ENCODE peak calls at places on chromosomes 2 and 18, in five cellular contexts. One of them, this sample, is unnamed.

GRCh38 chr2:32836961-32837360 is 109.8 kb upstream of the LTBP1 start:
- DNase-seq in neuronal stem cell: no peak
- DNase-seq in aorta: no peak
- DNase-seq in lower lobe of right lung: no peak
- DNase-seq in left ventricle myocardium inferior: no peak
- DNase-seq in this sample: no peak

GRCh38 chr2:2180446-2180845 is 150.6 kb downstream of the MYT1L start:
- DNase-seq in neuronal stem cell: no peak
- DNase-seq in lower lobe of right lung: no peak
- DNase-seq in left ventricle myocardium inferior: no peak
- DNase-seq in aorta: no peak
- DNase-seq in this sample: no peak

GRCh38 chr2:27322301-27322765 is 564 bp downstream of the MPV17 start:
- DNase-seq in neuronal stem cell: no peak
- DNase-seq in lower lobe of right lung: peak; percentile 60
- DNase-seq in left ventricle myocardium inferior: no peak
- DNase-seq in aorta: no peak
- DNase-seq in this sample: no peak

GRCh38 chr2:17249249-17249648 is 269.0 kb downstream of the RAD51AP2 start:
- DNase-seq in aorta: no peak
- DNase-seq in neuronal stem cell: no peak
- DNase-seq in left ventricle myocardium inferior: no peak
- DNase-seq in lower lobe of right lung: no peak
- DNase-seq in this sample: no peak

GRCh38 chr2:33526132-33526531 is 49.7 kb downstream of the RASGRP3 start:
- DNase-seq in left ventricle myocardium inferior: no peak
- DNase-seq in neuronal stem cell: no peak
- DNase-seq in lower lobe of right lung: no peak
- DNase-seq in aorta: no peak
- DNase-seq in this sample: no peak

GRCh38 chr2:25567406-25567805 is 106.0 kb downstream of the DTNB start:
- DNase-seq in lower lobe of right lung: no peak
- DNase-seq in neuronal stem cell: no peak
- DNase-seq in left ventricle myocardium inferior: no peak
- DNase-seq in aorta: no peak
- DNase-seq in this sample: no peak

GRCh38 chr2:99388892-99389291 is 51.7 kb downstream of the EIF5B start:
- DNase-seq in lower lobe of right lung: no peak
- DNase-seq in left ventricle myocardium inferior: no peak
- DNase-seq in neuronal stem cell: no peak
- DNase-seq in aorta: no peak
- DNase-seq in this sample: no peak

GRCh38 chr2:196105956-196106355 is 37.3 kb upstream of the DNAH7 start:
- DNase-seq in neuronal stem cell: no peak
- DNase-seq in lower lobe of right lung: no peak
- DNase-seq in aorta: no peak
- DNase-seq in left ventricle myocardium inferior: no peak
- DNase-seq in this sample: no peak

GRCh38 chr2:212940816-212941215 is 210.6 kb downstream of the IKZF2 start:
- DNase-seq in aorta: no peak
- DNase-seq in lower lobe of right lung: no peak
- DNase-seq in left ventricle myocardium inferior: peak; percentile 15
- DNase-seq in neuronal stem cell: peak; percentile 58
- DNase-seq in this sample: no peak

GRCh38 chr2:9972621-9973445 is 21.3 kb downstream of the GRHL1 start:
- DNase-seq in neuronal stem cell: no peak
- DNase-seq in aorta: no peak
- DNase-seq in left ventricle myocardium inferior: no peak
- DNase-seq in lower lobe of right lung: no peak
- DNase-seq in this sample: no peak

GRCh38 chr2:190668892-190669291 is 20.0 kb downstream of the NAB1 start:
- DNase-seq in neuronal stem cell: no peak
- DNase-seq in lower lobe of right lung: no peak
- DNase-seq in aorta: no peak
- DNase-seq in left ventricle myocardium inferior: no peak
- DNase-seq in this sample: no peak

GRCh38 chr2:28588231-28588725 is 92.4 kb downstream of the PLB1 start:
- DNase-seq in neuronal stem cell: no peak
- DNase-seq in aorta: no peak
- DNase-seq in lower lobe of right lung: no peak
- DNase-seq in left ventricle myocardium inferior: no peak
- DNase-seq in this sample: no peak

GRCh38 chr2:223270538-223270937 is 218.5 kb downstream of the KCNE4 start:
- DNase-seq in lower lobe of right lung: no peak
- DNase-seq in neuronal stem cell: no peak
- DNase-seq in left ventricle myocardium inferior: no peak
- DNase-seq in aorta: no peak
- DNase-seq in this sample: no peak

GRCh38 chr2:46198164-46198883 is 98.9 kb upstream of the EPAS1 start:
- DNase-seq in neuronal stem cell: no peak
- DNase-seq in lower lobe of right lung: no peak
- DNase-seq in left ventricle myocardium inferior: no peak
- DNase-seq in aorta: no peak
- DNase-seq in this sample: peak; percentile 54

GRCh38 chr2:230927711-230928341 is 2.8 kb upstream of the GPR55 start:
- DNase-seq in lower lobe of right lung: peak; percentile 35
- DNase-seq in neuronal stem cell: no peak
- DNase-seq in aorta: peak; percentile 65
- DNase-seq in left ventricle myocardium inferior: no peak
- DNase-seq in this sample: no peak

GRCh38 chr2:235170016-235170415 is 218.2 kb downstream of the SH3BP4 start:
- DNase-seq in aorta: no peak
- DNase-seq in neuronal stem cell: no peak
- DNase-seq in lower lobe of right lung: no peak
- DNase-seq in left ventricle myocardium inferior: no peak
- DNase-seq in this sample: no peak

GRCh38 chr18:3877678-3878077 is 427.7 kb downstream of the TGIF1 start:
- DNase-seq in neuronal stem cell: no peak
- DNase-seq in lower lobe of right lung: no peak
- DNase-seq in left ventricle myocardium inferior: no peak
- DNase-seq in aorta: no peak
- DNase-seq in this sample: no peak

GRCh38 chr2:166375736-166376487 is at the start of gene SCN9A:
- DNase-seq in aorta: peak; percentile 91
- DNase-seq in left ventricle myocardium inferior: peak; percentile 74
- DNase-seq in lower lobe of right lung: peak; percentile 88
- DNase-seq in neuronal stem cell: peak; percentile 82
- DNase-seq in this sample: peak; percentile 62

GRCh38 chr18:55318864-55319516 is 269.0 kb downstream of the TCF4 start:
- DNase-seq in aorta: no peak
- DNase-seq in neuronal stem cell: no peak
- DNase-seq in lower lobe of right lung: no peak
- DNase-seq in left ventricle myocardium inferior: no peak
- DNase-seq in this sample: no peak

GRCh38 chr18:58212274-58212673 is 168.2 kb downstream of the NEDD4L start:
- DNase-seq in neuronal stem cell: no peak
- DNase-seq in lower lobe of right lung: no peak
- DNase-seq in aorta: no peak
- DNase-seq in left ventricle myocardium inferior: no peak
- DNase-seq in this sample: no peak

GRCh38 chr2:223465793-223466192 is 136.4 kb downstream of the SCG2 start:
- DNase-seq in neuronal stem cell: no peak
- DNase-seq in aorta: peak; percentile 90
- DNase-seq in lower lobe of right lung: peak; percentile 71
- DNase-seq in left ventricle myocardium inferior: peak; percentile 76
- DNase-seq in this sample: peak; percentile 96

GRCh38 chr2:6772366-6772710 is 93.4 kb downstream of the CMPK2 start:
- DNase-seq in neuronal stem cell: peak; percentile 17
- DNase-seq in left ventricle myocardium inferior: no peak
- DNase-seq in lower lobe of right lung: no peak
- DNase-seq in aorta: no peak
- DNase-seq in this sample: no peak

GRCh38 chr2:233838251-233838650 is 16.1 kb downstream of the HJURP start:
- DNase-seq in lower lobe of right lung: no peak
- DNase-seq in aorta: peak; percentile 59
- DNase-seq in left ventricle myocardium inferior: no peak
- DNase-seq in neuronal stem cell: no peak
- DNase-seq in this sample: no peak

GRCh38 chr18:49398331-49398730 is 62.1 kb downstream of the DYM start:
- DNase-seq in lower lobe of right lung: no peak
- DNase-seq in left ventricle myocardium inferior: no peak
- DNase-seq in neuronal stem cell: no peak
- DNase-seq in aorta: no peak
- DNase-seq in this sample: no peak

GRCh38 chr2:227117852-227118251 is 46.2 kb downstream of the COL4A4 start:
- DNase-seq in lower lobe of right lung: no peak
- DNase-seq in neuronal stem cell: no peak
- DNase-seq in left ventricle myocardium inferior: no peak
- DNase-seq in aorta: no peak
- DNase-seq in this sample: no peak

GRCh38 chr2:17813742-17814458 is 2.4 kb upstream of the MSGN1 start:
- DNase-seq in lower lobe of right lung: no peak
- DNase-seq in left ventricle myocardium inferior: peak; percentile 46
- DNase-seq in neuronal stem cell: no peak
- DNase-seq in aorta: no peak
- DNase-seq in this sample: no peak

GRCh38 chr18:39675358-39675757 is 2109.8 kb upstream of the CELF4 start:
- DNase-seq in left ventricle myocardium inferior: no peak
- DNase-seq in lower lobe of right lung: no peak
- DNase-seq in neuronal stem cell: no peak
- DNase-seq in aorta: no peak
- DNase-seq in this sample: no peak

GRCh38 chr18:61443311-61443710 is 110.1 kb downstream of the CDH20 start:
- DNase-seq in neuronal stem cell: no peak
- DNase-seq in left ventricle myocardium inferior: no peak
- DNase-seq in aorta: no peak
- DNase-seq in lower lobe of right lung: no peak
- DNase-seq in this sample: no peak

GRCh38 chr2:120767486-120768005 is 31.9 kb downstream of the GLI2 start:
- DNase-seq in left ventricle myocardium inferior: peak; percentile 1
- DNase-seq in aorta: peak; percentile 26
- DNase-seq in lower lobe of right lung: peak; percentile 21
- DNase-seq in neuronal stem cell: no peak
- DNase-seq in this sample: no peak

GRCh38 chr2:158845869-158846268 is 50.8 kb downstream of the DAPL1 start:
- DNase-seq in aorta: no peak
- DNase-seq in lower lobe of right lung: no peak
- DNase-seq in neuronal stem cell: no peak
- DNase-seq in left ventricle myocardium inferior: no peak
- DNase-seq in this sample: no peak

GRCh38 chr2:241902357-241902991 is 32.9 kb downstream of the RTP5 start:
- DNase-seq in aorta: peak; percentile 75
- DNase-seq in neuronal stem cell: no peak
- DNase-seq in left ventricle myocardium inferior: no peak
- DNase-seq in lower lobe of right lung: peak; percentile 40
- DNase-seq in this sample: no peak

GRCh38 chr2:23609254-23609653 is 224.3 kb downstream of the KLHL29 start:
- DNase-seq in lower lobe of right lung: peak; percentile 8
- DNase-seq in neuronal stem cell: no peak
- DNase-seq in aorta: no peak
- DNase-seq in left ventricle myocardium inferior: no peak
- DNase-seq in this sample: no peak

DNA sequence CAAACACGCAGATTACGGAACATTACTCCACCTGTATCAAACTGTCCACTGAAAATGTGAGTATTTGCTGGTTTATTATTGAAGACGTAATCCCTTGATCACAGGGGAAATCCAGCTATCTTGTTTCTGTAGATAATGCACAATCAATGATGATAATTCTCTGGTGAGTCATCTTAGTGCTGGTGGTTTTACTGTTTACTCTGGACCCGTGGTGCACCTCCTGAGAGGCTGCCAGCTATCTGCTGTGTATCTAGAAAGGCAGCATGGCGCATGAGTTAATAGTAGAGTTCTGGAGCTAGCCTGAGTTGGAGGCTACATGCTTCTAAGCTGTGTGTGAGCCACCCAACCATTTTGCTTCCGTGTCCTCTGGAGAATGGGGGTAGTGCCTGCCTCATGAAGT is 6.5 kb downstream of the NCAPH start:
- DNase-seq in lower lobe of right lung: no peak
- DNase-seq in left ventricle myocardium inferior: no peak
- DNase-seq in aorta: no peak
- DNase-seq in neuronal stem cell: no peak
- DNase-seq in this sample: no peak
- H3K4me1 ChIP-seq in lower lobe of right lung: no peaks in the 10 kb centered on the region
- H3K4me1 ChIP-seq in left ventricle myocardium inferior: no peaks in the 10 kb centered on the region
- H3K4me1 ChIP-seq in aorta: no peaks in the 10 kb centered on the region
- H3K4me1 ChIP-seq in neuronal stem cell: no peaks in the 10 kb centered on the region
- H3K4me1 ChIP-seq in this sample: no peaks in the 10 kb centered on the region

DNA sequence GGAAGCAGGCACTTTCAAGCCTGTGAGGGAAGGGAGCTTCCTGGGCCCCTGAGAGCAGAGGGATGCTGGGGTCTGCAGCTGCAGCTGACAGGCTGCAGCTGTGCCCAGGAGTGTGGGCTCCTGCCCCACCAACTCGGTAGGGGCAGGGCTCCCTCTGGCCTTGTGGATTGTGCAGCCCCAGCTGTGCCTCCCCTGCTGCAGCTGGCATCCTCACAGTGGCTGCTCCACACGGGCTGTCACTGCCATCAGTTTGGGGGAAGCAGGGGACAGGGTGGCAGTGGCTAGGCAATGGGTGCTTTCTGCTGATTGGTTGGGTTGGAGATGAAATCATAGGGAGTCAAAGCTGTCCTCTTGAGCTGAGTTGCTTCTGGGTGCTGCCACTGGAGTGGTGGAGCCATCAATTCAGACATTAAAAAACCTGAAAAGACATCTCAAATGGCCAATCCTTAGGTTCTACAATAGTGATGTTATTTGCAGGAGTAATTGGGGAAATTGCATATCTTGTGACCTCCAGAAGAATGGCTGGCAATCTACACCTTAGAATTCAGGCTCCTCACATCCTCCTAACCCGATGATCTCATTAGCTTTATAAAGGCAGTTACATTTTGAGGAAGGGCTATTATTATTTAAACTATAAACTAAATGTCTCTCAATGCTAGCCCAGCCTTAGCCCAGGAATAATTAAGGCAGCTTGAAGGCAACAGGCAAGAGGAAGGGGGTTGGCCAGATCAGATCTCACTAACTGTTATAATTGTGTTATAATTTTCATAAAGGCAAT is 41.3 kb downstream of the FAM171B start:
- DNase-seq in left ventricle myocardium inferior: no peak
- DNase-seq in neuronal stem cell: no peak
- DNase-seq in lower lobe of right lung: no peak
- DNase-seq in aorta: no peak
- DNase-seq in this sample: no peak
- H3K9me3 ChIP-seq in left ventricle myocardium inferior: peaks cover 31% of the 10 kb centered on the region
- H3K9me3 ChIP-seq in neuronal stem cell: peaks cover 14% of the 10 kb centered on the region
- H3K9me3 ChIP-seq in lower lobe of right lung: peaks cover 4% of the 10 kb centered on the region
- H3K9me3 ChIP-seq in aorta: peaks cover 5% of the 10 kb centered on the region
- H3K9me3 ChIP-seq in this sample: peaks cover 18% of the 10 kb centered on the region

DNA sequence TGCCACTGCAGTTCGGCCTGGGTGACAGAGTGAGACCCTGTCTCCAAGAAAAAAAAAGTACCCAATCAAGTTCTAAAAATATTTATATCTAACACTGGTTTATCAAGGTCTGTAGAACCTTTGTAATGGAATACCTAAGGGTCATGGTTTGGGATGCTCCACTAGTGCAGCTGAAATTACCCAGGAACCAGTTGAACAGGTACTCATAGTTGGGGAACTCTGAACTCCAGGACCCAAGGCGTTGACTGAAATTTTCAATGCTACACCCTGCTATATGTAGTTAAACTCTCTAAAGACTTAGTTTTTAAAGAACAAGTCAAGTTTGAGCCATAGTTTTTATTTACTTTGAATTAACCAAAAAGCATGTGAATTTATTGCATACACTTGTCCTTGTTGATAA is 55.1 kb downstream of the FAM117B start:
- DNase-seq in aorta: no peak
- DNase-seq in lower lobe of right lung: no peak
- DNase-seq in left ventricle myocardium inferior: no peak
- DNase-seq in neuronal stem cell: no peak
- DNase-seq in this sample: no peak
- H3K36me3 ChIP-seq in aorta: no peaks in the 10 kb centered on the region
- H3K36me3 ChIP-seq in lower lobe of right lung: no peaks in the 10 kb centered on the region
- H3K36me3 ChIP-seq in left ventricle myocardium inferior: no peaks in the 10 kb centered on the region
- H3K36me3 ChIP-seq in neuronal stem cell: no peaks in the 10 kb centered on the region
- H3K36me3 ChIP-seq in this sample: no peaks in the 10 kb centered on the region

GRCh38 chr2:160365691-160366367 is 127.8 kb downstream of the RBMS1 start:
- DNase-seq in neuronal stem cell: no peak
- DNase-seq in lower lobe of right lung: no peak
- DNase-seq in left ventricle myocardium inferior: peak; percentile 82
- DNase-seq in aorta: peak; percentile 79
- DNase-seq in this sample: peak; percentile 83
- H3K4me1 ChIP-seq in neuronal stem cell: peaks cover 16% of the 10 kb centered on the region
- H3K4me1 ChIP-seq in lower lobe of right lung: peaks cover 94% of the 10 kb centered on the region
- H3K4me1 ChIP-seq in left ventricle myocardium inferior: peaks cover 100% of the 10 kb centered on the region
- H3K4me1 ChIP-seq in aorta: peaks cover 6% of the 10 kb centered on the region
- H3K4me1 ChIP-seq in this sample: peaks cover 95% of the 10 kb centered on the region

This sample was measured in right atrium auricular region.